ENCODE peak calls at places on chromosome 21, in ten cellular contexts. E is psoas muscle; H is tibial artery; T is fibroblast of mammary gland; X is BE2C; O is upper lobe of right lung; K is gastrocnemius medialis; Z is Calu3; I is CD8-positive, alpha-beta T cell; Q is brain microvascular endothelial cell. G is an unnamed sample.

GRCh38 chr21:37202221-37202805 is 64.8 kb downstream of the VPS26C start:
- DNase-seq in E (no peak), H (no peak), T (no peak), X (no peak), O (no peak), K (no peak), Z (no peak), I (no peak), Q (no peak), G (no peak)

GRCh38 chr21:37348664-37349063 is 17.9 kb upstream of the DYRK1A start:
- DNase-seq in E (no peak), H (no peak), T (no peak), X (no peak), O (no peak), K (no peak), Z (no peak), I (no peak), Q (no peak), G (no peak)

GRCh38 chr21:35614412-35614901 is 445.9 kb downstream of the SETD4 start:
- DNase-seq in E (no peak), H (no peak), T (peak), X (no peak), O (no peak), K (no peak), Z (no peak), I (no peak), Q (peak), G (no peak)

GRCh38 chr21:34647552-34647951 is 21.2 kb upstream of the CLIC6 start:
- DNase-seq in E (no peak), H (no peak), T (no peak), X (no peak), O (no peak), K (no peak), Z (no peak), I (no peak), Q (no peak), G (peak)

GRCh38 chr21:25370311-25370744 is 237.0 kb downstream of the MRPL39 start:
- DNase-seq in E (no peak), H (no peak), T (peak), X (peak), O (no peak), K (no peak), Z (peak), I (no peak), Q (peak), G (no peak)

GRCh38 chr21:28256420-28256831 is 736.3 kb downstream of the LTN1 start:
- DNase-seq in E (no peak), H (no peak), T (no peak), X (peak), O (no peak), K (no peak), Z (no peak), I (no peak), Q (peak), G (no peak)

GRCh38 chr21:35651166-35651565 is 409.2 kb downstream of the SETD4 start:
- DNase-seq in E (no peak), H (no peak), T (no peak), X (no peak), O (no peak), K (no peak), Z (no peak), I (no peak), Q (no peak), G (no peak)

GRCh38 chr21:28069446-28069845 is 923.2 kb downstream of the LTN1 start:
- DNase-seq in E (no peak), H (no peak), T (peak), X (no peak), O (no peak), K (no peak), Z (no peak), I (no peak), Q (peak), G (no peak)

GRCh38 chr21:29299046-29299905 is 554 bp downstream of the BACH1 start:
- DNase-seq in E (peak), H (peak), T (peak), X (peak), O (peak), K (peak), Z (peak), I (peak), Q (peak), G (peak)

GRCh38 chr21:31195334-31196015 is 148.6 kb downstream of the TIAM1 start:
- DNase-seq in E (no peak), H (no peak), T (no peak), X (no peak), O (no peak), K (no peak), Z (no peak), I (no peak), Q (no peak), G (no peak)

GRCh38 chr21:34022557-34023335 is 50.6 kb upstream of the MRPS6 start:
- DNase-seq in E (no peak), H (no peak), T (no peak), X (no peak), O (no peak), K (no peak), Z (no peak), I (no peak), Q (no peak), G (no peak)

GRCh38 chr21:36471254-36471723 is 8.6 kb downstream of the CLDN14 start:
- DNase-seq in E (no peak), H (no peak), T (peak), X (no peak), O (no peak), K (no peak), Z (peak), I (no peak), Q (peak), G (no peak)

GRCh38 chr21:35602811-35603210 is 457.5 kb downstream of the SETD4 start:
- DNase-seq in E (no peak), H (no peak), T (no peak), X (no peak), O (no peak), K (no peak), Z (no peak), I (no peak), Q (no peak), G (no peak)

GRCh38 chr21:33543505-33544129 is 779 bp downstream of the SON start:
- DNase-seq in E (peak), H (peak), T (peak), X (peak), O (peak), K (peak), Z (peak), I (no peak), Q (peak), G (peak)

GRCh38 chr21:30426732-30427131 is 1.0 kb upstream of the KRTAP13-3 start:
- DNase-seq in E (no peak), H (no peak), T (no peak), X (no peak), O (no peak), K (no peak), Z (no peak), I (no peak), Q (no peak), G (no peak)

GRCh38 chr21:35646606-35647005 is 413.7 kb downstream of the SETD4 start:
- DNase-seq in E (no peak), H (no peak), T (peak), X (no peak), O (no peak), K (no peak), Z (no peak), I (no peak), Q (peak), G (peak)

GRCh38 chr21:43864806-43865470 is at the start of gene AGPAT3:
- DNase-seq in E (no peak), H (no peak), T (no peak), X (peak), O (no peak), K (no peak), Z (no peak), I (peak), Q (no peak), G (no peak)

GRCh38 chr21:22223385-22223784 is 1225.2 kb downstream of the NCAM2 start:
- DNase-seq in E (no peak), H (no peak), T (no peak), X (no peak), O (no peak), K (no peak), Z (no peak), I (no peak), Q (no peak), G (no peak)

DNA sequence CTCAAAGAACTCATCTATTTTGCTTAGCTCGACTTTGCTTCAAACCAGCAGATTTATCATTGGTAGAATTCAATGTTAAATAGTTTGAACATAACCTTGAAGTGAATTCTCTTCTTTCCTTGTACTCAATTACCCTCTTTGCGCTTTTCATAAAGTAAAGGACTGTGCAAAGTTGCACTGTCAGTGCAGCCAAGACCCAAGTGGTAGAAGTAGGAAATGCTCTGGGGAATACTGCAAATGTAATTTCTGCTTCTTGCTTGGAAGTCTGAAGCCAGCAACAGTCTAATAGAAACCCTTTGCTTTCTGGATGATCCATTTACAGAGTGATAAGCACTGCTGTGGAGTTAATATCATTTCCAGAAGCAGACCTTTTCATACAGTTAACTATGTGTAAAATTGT is 936.7 kb upstream of the TMPRSS15 start:
- DNase-seq in E (no peak), H (no peak), T (no peak), X (peak), O (no peak), K (no peak), Z (no peak), I (no peak), Q (no peak), G (no peak)
- TF ChIP-seq CTCF in E (no peak), H (no peak), T (no peak), X (peak), O (no peak), K (no peak), Z (no peak), I (no peak), Q (no peak), G (no peak)

DNA sequence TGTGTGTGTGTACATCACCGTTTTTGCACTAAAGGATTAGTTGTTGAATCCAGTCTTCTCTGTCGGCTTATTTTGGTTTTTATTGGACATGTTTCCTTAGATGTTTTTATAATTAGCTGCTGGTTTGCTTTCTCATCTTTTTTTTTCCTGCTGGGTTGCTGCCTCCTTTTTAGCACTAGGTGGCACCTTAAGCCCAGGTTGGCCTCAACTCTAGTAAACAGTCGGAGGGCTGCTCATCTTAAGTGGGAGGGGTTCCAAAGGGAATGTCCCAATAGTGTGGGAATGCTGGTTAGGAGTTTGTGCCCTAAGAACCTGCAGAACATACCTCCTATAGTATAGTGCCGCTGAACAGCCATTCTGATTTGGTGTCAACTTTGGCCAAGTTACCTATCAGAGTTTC is 570.1 kb upstream of the CXADR start:
- DNase-seq in E (no peak), H (no peak), T (peak), X (peak), O (no peak), K (no peak), Z (peak), I (no peak), Q (peak), G (no peak)
- TF ChIP-seq CTCF in E (no peak), H (no peak), T (peak), X (peak), O (no peak), K (no peak), Z (peak), I (no peak), Q (peak), G (no peak)

DNA sequence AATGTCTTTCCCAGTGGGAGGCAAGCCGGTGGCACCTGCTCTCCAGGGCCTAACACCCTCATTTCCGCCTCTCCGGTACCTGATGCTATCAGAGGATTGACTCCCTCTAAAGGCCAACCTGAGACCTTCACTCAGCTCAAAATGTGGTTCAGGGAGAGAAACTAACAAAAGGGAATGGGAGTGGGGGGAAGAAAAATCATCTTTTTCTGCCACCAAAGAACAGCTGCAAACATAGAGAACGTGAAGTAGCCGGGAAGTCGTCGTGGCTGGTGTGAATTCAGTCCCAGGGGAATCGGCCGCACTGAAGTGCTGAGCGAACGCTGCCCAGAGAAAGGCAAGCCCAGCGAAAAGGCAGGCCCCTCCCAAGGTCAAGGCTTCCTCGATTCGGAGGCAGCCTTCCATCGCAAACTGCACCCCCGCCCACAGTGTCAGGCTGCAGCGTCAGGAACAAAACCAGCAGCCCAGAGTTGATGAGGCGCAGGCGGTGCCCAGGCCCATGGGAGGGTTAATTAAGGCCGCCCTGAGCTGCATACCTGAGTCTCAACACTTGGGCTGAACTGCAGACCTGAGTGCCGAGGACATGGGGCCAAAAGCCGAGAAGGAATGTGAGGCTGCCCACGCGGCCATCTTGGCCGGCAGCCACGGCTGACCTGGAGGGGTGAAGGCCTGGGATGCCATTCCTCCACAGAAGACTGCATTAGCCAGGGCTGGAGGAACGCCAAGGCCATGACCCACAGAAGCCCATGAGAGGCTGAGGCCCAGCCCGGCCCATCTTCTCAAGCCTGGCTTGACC is 160.2 kb downstream of the PSMG1 start:
- DNase-seq in E (peak), H (no peak), T (peak), X (no peak), O (peak), K (peak), Z (no peak), I (no peak), Q (no peak), G (no peak)
- TF ChIP-seq CTCF in E (peak), H (peak), T (peak), X (peak), O (peak), K (peak), Z (no peak), I (no peak), Q (peak), G (no peak)

GRCh38 chr21:41368361-41369104 is 6.7 kb downstream of the MX2 start:
- DNase-seq in E (no peak), H (no peak), T (no peak), X (no peak), O (no peak), K (no peak), Z (no peak), I (no peak), Q (no peak), G (peak)

GRCh38 chr21:41365377-41366107 is 3.7 kb downstream of the MX2 start:
- DNase-seq in E (no peak), H (no peak), T (no peak), X (no peak), O (no peak), K (no peak), Z (no peak), I (no peak), Q (no peak), G (no peak)

GRCh38 chr21:41369105-41369914 is 7.5 kb downstream of the MX2 start:
- DNase-seq in E (peak), H (no peak), T (peak), X (no peak), O (peak), K (no peak), Z (no peak), I (peak), Q (no peak), G (no peak)

GRCh38 chr21:41366522-41367151 is 4.8 kb downstream of the MX2 start:
- DNase-seq in E (no peak), H (no peak), T (peak), X (no peak), O (peak), K (no peak), Z (peak), I (no peak), Q (peak), G (no peak)

DNA sequence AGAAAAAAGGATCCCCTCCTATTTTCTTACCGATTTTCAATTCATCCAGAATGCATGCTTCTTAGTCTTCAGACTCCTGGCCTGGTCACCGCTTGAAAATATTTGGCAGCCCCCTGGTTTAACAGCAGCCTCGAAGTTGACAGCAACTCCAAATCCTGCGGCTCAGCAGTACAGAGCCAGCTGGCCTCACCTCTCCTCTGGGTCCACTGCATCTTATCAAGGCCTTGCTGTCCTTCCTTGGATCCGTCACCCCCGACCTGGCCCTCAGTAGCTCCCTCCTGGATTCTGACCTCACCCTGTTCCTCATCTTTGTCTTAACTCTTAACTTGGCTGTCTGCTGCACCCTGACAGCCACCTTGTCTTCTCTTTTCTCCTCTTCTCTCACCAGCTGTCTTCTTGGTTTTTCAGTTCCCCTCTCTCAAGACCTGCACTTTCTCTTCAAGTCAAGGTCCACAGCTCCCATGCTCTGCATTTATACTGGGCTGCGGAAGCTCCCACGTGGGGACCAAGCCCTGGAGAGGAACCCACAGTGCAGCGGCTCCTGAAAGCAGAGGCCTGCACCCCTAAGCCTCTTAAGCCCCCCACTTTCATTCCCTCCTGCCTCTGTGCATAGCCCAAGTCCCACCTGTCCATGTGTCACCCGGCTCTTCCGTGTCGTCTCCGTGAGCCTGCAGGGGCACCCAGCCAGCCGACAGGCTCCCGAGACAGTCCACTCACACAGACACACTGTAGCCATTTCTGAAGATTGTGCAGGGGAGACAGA is 6.0 kb downstream of the MX2 start:
- DNase-seq in E (no peak), H (no peak), T (no peak), X (no peak), O (no peak), K (no peak), Z (no peak), I (no peak), Q (no peak), G (peak)
- TF ChIP-seq CTCF in E (no peak), H (no peak), T (no peak), X (no peak), O (no peak), K (no peak), Z (no peak), I (no peak), Q (no peak), G (no peak)

GRCh38 chr21:45836268-45836655 is 145.3 kb upstream of the COL6A1 start:
- DNase-seq in E (no peak), H (no peak), T (no peak), X (peak), O (no peak), K (no peak), Z (no peak), I (no peak), Q (no peak), G (no peak)

GRCh38 chr21:45838636-45839035 is 142.9 kb upstream of the COL6A1 start:
- DNase-seq in E (no peak), H (no peak), T (peak), X (no peak), O (no peak), K (no peak), Z (no peak), I (no peak), Q (no peak), G (no peak)

GRCh38 chr21:45837936-45838335 is 143.6 kb upstream of the COL6A1 start:
- DNase-seq in E (no peak), H (no peak), T (no peak), X (no peak), O (no peak), K (no peak), Z (no peak), I (no peak), Q (no peak), G (no peak)

GRCh38 chr21:45835301-45836267 is 146.0 kb upstream of the COL6A1 start:
- DNase-seq in E (no peak), H (no peak), T (no peak), X (peak), O (no peak), K (no peak), Z (no peak), I (no peak), Q (no peak), G (peak)

GRCh38 chr21:45836694-45837670 is 144.6 kb upstream of the COL6A1 start:
- DNase-seq in E (no peak), H (no peak), T (no peak), X (no peak), O (no peak), K (no peak), Z (no peak), I (no peak), Q (no peak), G (peak)
- TF ChIP-seq CTCF in E (no peak), H (no peak), T (no peak), X (no peak), O (no peak), K (no peak), Z (no peak), I (no peak), Q (peak), G (no peak)

DNA sequence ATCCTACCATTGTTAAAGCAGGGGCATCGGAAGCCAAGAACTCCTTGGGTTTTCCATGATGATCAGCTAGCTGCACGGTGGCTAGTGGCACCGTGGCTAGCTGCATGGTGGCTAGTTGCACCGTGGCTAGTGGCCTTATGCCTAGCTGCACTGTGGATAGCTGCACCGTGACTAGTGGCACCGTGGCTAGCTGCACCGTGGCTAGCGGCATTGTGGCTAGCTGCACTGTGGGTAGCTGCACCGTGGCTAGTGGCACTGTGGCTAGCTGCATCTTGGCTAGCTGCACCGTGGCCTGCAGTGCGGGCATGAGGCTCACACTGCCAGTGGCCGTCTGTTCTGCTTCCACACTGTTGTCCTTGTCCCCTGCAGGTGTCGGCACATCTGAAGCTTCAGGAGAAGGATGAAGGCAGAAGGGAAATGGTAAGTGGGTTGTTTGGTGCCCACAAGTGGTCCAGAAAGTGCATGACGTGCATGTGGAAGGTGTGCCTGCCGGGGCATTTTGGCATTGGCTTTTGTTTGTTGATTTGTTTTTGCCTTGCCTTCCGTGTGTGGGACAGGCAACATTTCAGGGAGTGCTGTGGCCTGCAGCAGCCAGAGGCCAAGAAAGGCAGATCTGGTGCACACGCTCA is 38.6 kb downstream of the TFF3 start:
- DNase-seq in E (no peak), H (no peak), T (no peak), X (no peak), O (no peak), K (no peak), Z (no peak), I (no peak), Q (no peak), G (no peak)
- TF ChIP-seq CTCF in E (no peak), H (no peak), T (no peak), X (peak), O (no peak), K (no peak), Z (no peak), I (no peak), Q (no peak), G (no peak)

DNA sequence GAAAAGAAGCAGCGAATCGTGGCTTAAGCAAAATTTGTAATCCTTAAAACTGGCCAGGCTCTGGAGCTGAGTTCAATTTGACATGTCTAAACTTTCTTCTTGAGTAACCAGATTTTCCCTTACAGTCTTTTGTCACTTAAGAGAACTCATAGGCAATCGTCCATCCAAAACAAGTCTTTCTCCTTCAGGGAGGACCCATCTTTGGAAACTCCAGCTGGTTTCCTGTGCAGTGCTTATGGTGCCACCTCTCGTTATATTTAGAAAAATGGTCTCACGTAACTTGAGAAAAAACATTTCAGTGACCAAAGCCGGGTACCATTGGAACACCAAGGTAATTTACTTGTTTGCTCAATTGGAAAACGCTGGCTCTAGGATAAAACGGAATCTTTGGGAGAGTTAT is 1.9 kb upstream of the PTTG1IP start:
- DNase-seq in E (no peak), H (no peak), T (peak), X (no peak), O (no peak), K (no peak), Z (no peak), I (no peak), Q (no peak), G (no peak)
- TF ChIP-seq CTCF in E (no peak), H (peak), T (peak), X (no peak), O (no peak), K (no peak), Z (no peak), I (no peak), Q (peak), G (no peak)